ENCODE peak calls at places on chromosomes 4 and X, in seven cellular contexts. E is CD8-positive, alpha-beta T cell; N is NCI-H1930; V is H9; X is GM23248; S is brain microvascular endothelial cell; K is H54. O is an unnamed sample.

GRCh38 chr4:15920723-15921591 is 17.6 kb downstream of the FGFBP1 start:
- DNase-seq in E (no peak), N (no peak), V (no peak), X (peak; percentile 94), S (peak; percentile 100), K (peak; percentile 30), O (no peak)

GRCh38 chrX:34805951-34806350 is 136.6 kb upstream of the FAM47B start:
- DNase-seq in E (no peak), N (no peak), V (no peak), X (no peak), S (no peak), K (no peak), O (no peak)

GRCh38 chrX:110671068-110671803 is 124.4 kb downstream of the CHRDL1 start:
- DNase-seq in E (no peak), N (no peak), V (no peak), X (peak; percentile 13), S (no peak), K (no peak), O (no peak)

GRCh38 chr4:22070256-22070655 is 121.7 kb upstream of the KCNIP4 start:
- DNase-seq in E (no peak), N (no peak), V (no peak), X (no peak), S (no peak), K (no peak), O (no peak)

GRCh38 chrX:65545456-65545855 is 10.9 kb upstream of the LAS1L start:
- DNase-seq in E (no peak), N (no peak), V (no peak), X (no peak), S (no peak), K (no peak), O (no peak)

GRCh38 chr4:15414601-15415091 is 13.2 kb upstream of the C1QTNF7 start:
- DNase-seq in E (no peak), N (no peak), V (no peak), X (peak; percentile 64), S (peak; percentile 29), K (no peak), O (no peak)

GRCh38 chr4:112284662-112285411 is 867 bp downstream of the TIFA start:
- DNase-seq in E (no peak), N (no peak), V (no peak), X (peak; percentile 50), S (no peak), K (no peak), O (no peak)

GRCh38 chrX:39975094-39975865 is 122.5 kb downstream of the BCOR start:
- DNase-seq in E (no peak), N (no peak), V (no peak), X (no peak), S (no peak), K (no peak), O (no peak)

GRCh38 chrX:101999644-102000539 is 68.1 kb upstream of the ZMAT1 start:
- DNase-seq in E (no peak), N (no peak), V (peak; percentile 62), X (no peak), S (no peak), K (no peak), O (no peak)

GRCh38 chrX:154485150-154486051 is 1.0 kb downstream of the UBL4A start:
- DNase-seq in E (no peak), N (no peak), V (no peak), X (no peak), S (no peak), K (no peak), O (no peak)

GRCh38 chrX:133215747-133216146 is 2.4 kb downstream of the TFDP3 start:
- DNase-seq in E (no peak), N (no peak), V (no peak), X (peak; percentile 31), S (peak; percentile 7), K (no peak), O (no peak)

GRCh38 chr4:26020083-26020668 is 106.2 kb downstream of the SMIM20 start:
- DNase-seq in E (no peak), N (no peak), V (no peak), X (peak; percentile 91), S (peak; percentile 79), K (no peak), O (no peak)

GRCh38 chr4:7160439-7160838 is 31.9 kb upstream of the SORCS2 start:
- DNase-seq in E (no peak), N (no peak), V (peak; percentile 11), X (no peak), S (no peak), K (no peak), O (no peak)

GRCh38 chr4:173461170-173461569 is 62.3 kb upstream of the SCRG1 start:
- DNase-seq in E (no peak), N (no peak), V (no peak), X (peak; percentile 26), S (no peak), K (no peak), O (no peak)

GRCh38 chr4:132918083-132918482 is 231.0 kb upstream of the PCDH10 start:
- DNase-seq in E (no peak), N (no peak), V (no peak), X (no peak), S (no peak), K (no peak), O (no peak)

GRCh38 chr4:119731146-119731742 is 102.6 kb upstream of the PDE5A start:
- DNase-seq in E (no peak), N (no peak), V (no peak), X (no peak), S (no peak), K (no peak), O (no peak)

GRCh38 chr4:88960576-88960975 is 96.4 kb downstream of the FAM13A start:
- DNase-seq in E (no peak), N (no peak), V (no peak), X (no peak), S (no peak), K (no peak), O (no peak)

GRCh38 chrX:9586992-9587392 is 122.1 kb downstream of the TBL1X start:
- DNase-seq in E (no peak), N (no peak), V (peak; percentile 48), X (no peak), S (no peak), K (no peak), O (no peak)

GRCh38 chr4:56910172-56910967 is 2.7 kb downstream of the REST start:
- DNase-seq in E (no peak), N (no peak), V (no peak), X (peak; percentile 7), S (no peak), K (no peak), O (no peak)

GRCh38 chr4:55396305-55397023 is 707 bp downstream of the TMEM165 start:
- DNase-seq in E (peak; percentile 58), N (no peak), V (peak; percentile 40), X (peak; percentile 73), S (no peak), K (no peak), O (no peak)

GRCh38 chr4:184437988-184438774 is 36.2 kb downstream of the IRF2 start:
- DNase-seq in E (no peak), N (no peak), V (no peak), X (no peak), S (no peak), K (no peak), O (no peak)

GRCh38 chr4:1329408-1330371 is 17.3 kb upstream of the UVSSA start:
- DNase-seq in E (peak; percentile 65), N (no peak), V (no peak), X (peak; percentile 17), S (no peak), K (no peak), O (no peak)

GRCh38 chrX:118116308-118117068 is at the start of gene KLHL13:
- DNase-seq in E (peak; percentile 50), N (peak; percentile 44), V (peak; percentile 50), X (peak; percentile 40), S (no peak), K (peak; percentile 35), O (no peak)

GRCh38 chrX:101417981-101418841 is 10.2 kb downstream of the HNRNPH2 start:
- DNase-seq in E (peak; percentile 61), N (no peak), V (peak; percentile 74), X (peak; percentile 50), S (no peak), K (no peak), O (peak; percentile 73)

O was measured in CD14-positive monocyte.